ENCODE peak calls at places on chromosome 3, in eight cellular contexts. M is PC-3, Q is AG04449, B is uterus, D is HL-60, F is choroid plexus epithelial cell, Y is heart left ventricle, Z is cardiac fibroblast. A is an unnamed sample.

GRCh38 chr3:50322386-50323091 is at the start of gene HYAL2:
- DNase-seq in Y (peak), D (no peak), M (no peak), F (no peak), Z (peak), Q (no peak), B (peak), A (no peak)

GRCh38 chr3:196274585-196274984 is 12.9 kb downstream of the PCYT1A start:
- DNase-seq in D (no peak), M (peak), F (peak), Y (no peak), Q (no peak), Z (peak), B (no peak), A (no peak)

GRCh38 chr3:9810846-9811245 is 784 bp downstream of the TTLL3 start:
- DNase-seq in D (no peak), F (no peak), Q (no peak), Z (no peak), B (no peak), M (no peak), Y (no peak), A (no peak)

GRCh38 chr3:196268270-196269163 is 19.0 kb downstream of the PCYT1A start:
- DNase-seq in M (peak), Q (no peak), Z (peak), D (peak), F (peak), Y (no peak), B (no peak), A (peak)

GRCh38 chr3:145892869-145893268 is 268.1 kb downstream of the PLOD2 start:
- DNase-seq in Q (no peak), F (no peak), M (no peak), Y (no peak), Z (no peak), B (no peak), D (no peak), A (no peak)

GRCh38 chr3:126985143-126985985 is 2.4 kb downstream of the PLXNA1 start:
- DNase-seq in Y (no peak), Z (no peak), M (no peak), B (no peak), Q (no peak), F (no peak), D (no peak), A (no peak)

GRCh38 chr3:195249858-195250464 is 21.0 kb downstream of the XXYLT1 start:
- DNase-seq in Z (no peak), F (no peak), Y (no peak), M (no peak), D (no peak), B (peak), Q (no peak), A (no peak)

GRCh38 chr3:63625161-63625560 is 27.3 kb upstream of the SNTN start:
- DNase-seq in Y (no peak), Z (peak), M (peak), F (peak), D (no peak), Q (peak), B (no peak), A (peak)

GRCh38 chr3:42653560-42654330 is at the start of gene ZBTB47:
- DNase-seq in M (peak), F (peak), Y (peak), D (peak), Q (no peak), Z (peak), B (no peak), A (peak)

GRCh38 chr3:17207019-17207418 is 322.3 kb downstream of the PLCL2 start:
- DNase-seq in D (no peak), M (no peak), Z (no peak), Y (no peak), Q (no peak), B (no peak), F (no peak), A (no peak)

GRCh38 chr3:132145833-132146232 is 111.0 kb upstream of the CPNE4 start:
- DNase-seq in F (no peak), M (no peak), Y (no peak), Z (peak), D (no peak), Q (no peak), B (no peak), A (peak)

GRCh38 chr3:128993461-128994172 is at the start of gene CFAP92:
- DNase-seq in F (peak), B (peak), Y (peak), D (no peak), Z (peak), Q (no peak), M (peak), A (peak)

GRCh38 chr3:187836848-187837770 is 91.8 kb upstream of the BCL6 start:
- DNase-seq in D (no peak), B (no peak), Z (no peak), Q (peak), Y (no peak), M (no peak), F (peak), A (no peak)

GRCh38 chr3:149919509-149919908 is 51.2 kb downstream of the PFN2 start:
- DNase-seq in D (no peak), Y (no peak), F (no peak), Z (no peak), B (no peak), Q (no peak), M (no peak), A (no peak)

GRCh38 chr3:194006-194405 is 2.6 kb upstream of the CHL1 start:
- DNase-seq in Z (no peak), F (no peak), Y (no peak), B (no peak), D (no peak), M (no peak), Q (no peak), A (no peak)

GRCh38 chr3:44862221-44862637 is 517 bp downstream of the TMEM42 start:
- DNase-seq in Z (peak), Q (no peak), Y (no peak), M (peak), D (peak), F (peak), B (peak), A (no peak)

GRCh38 chr3:124986153-124987143 is 51.9 kb upstream of the MUC13 start:
- DNase-seq in D (no peak), F (peak), M (peak), Z (peak), Q (peak), B (no peak), Y (no peak), A (peak)

GRCh38 chr3:127222163-127222562 is 29.2 kb downstream of the PRR23E start:
- DNase-seq in Y (no peak), D (no peak), B (no peak), Q (no peak), M (no peak), F (no peak), Z (no peak), A (no peak)

GRCh38 chr3:31959951-31960792 is 20.9 kb downstream of the OSBPL10 start:
- DNase-seq in Y (no peak), Z (peak), Q (no peak), M (no peak), D (no peak), F (peak), B (no peak), A (no peak)
- H3K4me3 ChIP-seq in Y (peak), Z (peak), Q (no peak), M (no peak), D (no peak), F (peak), B (peak), A (peak)

DNA sequence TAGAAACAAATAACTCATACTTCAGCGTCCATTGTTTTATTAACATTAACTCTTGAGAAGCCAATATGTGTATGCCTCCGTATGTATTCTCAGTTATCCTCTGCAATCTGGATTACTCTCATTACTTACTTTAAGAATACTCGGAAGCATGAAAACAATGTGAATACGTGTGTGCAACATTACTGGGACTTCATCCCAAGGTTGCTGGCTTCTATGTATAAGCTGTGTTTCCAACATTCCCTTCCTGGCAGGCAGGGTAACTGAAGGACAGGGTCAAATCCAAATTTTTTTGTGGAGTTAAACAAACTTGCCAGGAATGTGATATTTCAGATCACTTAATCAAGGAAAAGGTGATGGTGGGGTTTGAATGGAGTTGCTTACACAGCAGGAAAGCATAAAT is 34.5 kb upstream of the NR1I2 start:
- DNase-seq in Y (no peak), Q (no peak), F (no peak), D (no peak), Z (no peak), B (no peak), M (no peak), A (no peak)
- H3K4me3 ChIP-seq in Y (no peak), Q (no peak), F (no peak), D (no peak), Z (no peak), B (no peak), M (no peak), A (no peak)

GRCh38 chr3:65532749-65533148 is 506.0 kb downstream of the MAGI1 start:
- DNase-seq in B (no peak), F (no peak), M (no peak), Q (no peak), Y (no peak), Z (no peak), D (no peak), A (no peak)
- H3K4me3 ChIP-seq in B (no peak), F (no peak), M (no peak), Q (no peak), Y (no peak), Z (no peak), D (no peak), A (no peak)

DNA sequence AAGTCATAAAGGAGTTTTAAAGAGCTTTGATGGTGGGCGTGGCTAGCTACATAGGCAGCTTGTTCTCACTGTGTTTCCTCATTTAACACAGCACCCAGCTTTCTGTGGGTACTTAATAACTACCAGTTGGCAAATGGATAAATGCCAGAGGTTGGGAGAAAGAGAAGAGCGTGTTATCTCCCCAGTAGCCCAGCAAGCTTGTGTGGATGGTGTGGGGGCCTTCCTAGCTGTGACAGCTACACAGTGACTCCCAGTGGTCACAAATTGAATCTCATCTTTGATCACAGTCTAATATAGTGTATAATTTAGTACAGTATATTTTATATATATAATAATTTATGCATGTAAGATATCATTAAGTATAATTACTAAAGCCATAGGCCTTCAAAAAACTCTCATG is 984.1 kb downstream of the EPHA3 start:
- DNase-seq in Q (no peak), M (peak), F (peak), Z (peak), B (no peak), D (no peak), Y (peak), A (peak)
- H3K4me3 ChIP-seq in Q (no peak), M (no peak), F (peak), Z (no peak), B (no peak), D (no peak), Y (peak), A (no peak)

GRCh38 chr3:39812537-39812936 is 3.1 kb downstream of the MYRIP start:
- DNase-seq in B (no peak), Y (no peak), Z (peak), Q (no peak), M (no peak), D (no peak), F (no peak), A (no peak)

GRCh38 chr3:39809995-39810595 is 686 bp downstream of the MYRIP start:
- DNase-seq in D (no peak), Y (no peak), Q (no peak), M (no peak), F (no peak), B (no peak), Z (no peak), A (no peak)

GRCh38 chr3:39810647-39811161 is 1.3 kb downstream of the MYRIP start:
- DNase-seq in B (no peak), Z (no peak), Q (no peak), M (no peak), Y (no peak), F (no peak), D (no peak), A (no peak)

GRCh38 chr3:39809181-39809994 is at the start of gene MYRIP:
- DNase-seq in F (peak), Q (no peak), B (peak), M (peak), Y (peak), D (peak), Z (no peak), A (peak)

DNA sequence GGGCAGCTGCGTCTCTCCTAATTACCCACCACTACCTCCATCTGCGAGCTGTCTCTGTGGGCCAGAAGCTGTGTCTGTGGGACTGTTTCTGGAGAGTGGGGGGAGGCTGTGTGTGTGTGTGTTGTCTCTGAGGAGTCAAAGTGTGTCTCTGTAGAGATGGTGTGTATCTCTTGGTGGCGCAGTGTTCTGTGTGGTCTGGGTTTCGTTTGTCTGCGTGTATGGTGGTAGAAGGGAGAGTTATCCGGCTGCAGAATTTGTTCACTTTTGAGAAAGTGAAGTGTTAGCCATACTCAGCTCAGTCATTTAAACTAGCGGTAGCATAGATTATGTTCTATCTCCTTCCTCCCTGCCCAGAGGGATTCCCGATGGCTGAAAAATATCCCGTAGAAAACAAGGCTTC is 2.2 kb downstream of the MYRIP start:
- DNase-seq in D (no peak), M (no peak), Y (no peak), F (no peak), Q (no peak), B (no peak), Z (no peak), A (no peak)
- H3K4me3 ChIP-seq in D (no peak), M (no peak), Y (peak), F (no peak), Q (no peak), B (no peak), Z (no peak), A (no peak)